ENCODE peak calls at places on chromosome 12, in four cellular contexts. One of them, this sample, is unnamed.

GRCh38 chr12:68352067-68352466 is 19.9 kb upstream of the MDM1 start:
- DNase-seq in H9: no peak
- DNase-seq in fibroblast of lung: peak; percentile 25
- DNase-seq in GM23248: no peak
- DNase-seq in this sample: no peak

GRCh38 chr12:94488449-94488848 is 28.8 kb upstream of the CEP83 start:
- DNase-seq in fibroblast of lung: no peak
- DNase-seq in GM23248: no peak
- DNase-seq in H9: no peak
- DNase-seq in this sample: no peak

GRCh38 chr12:29831173-29831572 is 47.4 kb upstream of the TMTC1 start:
- DNase-seq in GM23248: no peak
- DNase-seq in H9: no peak
- DNase-seq in fibroblast of lung: no peak
- DNase-seq in this sample: no peak

GRCh38 chr12:8612629-8613028 is at the start of gene AICDA:
- DNase-seq in GM23248: no peak
- DNase-seq in fibroblast of lung: no peak
- DNase-seq in H9: no peak
- DNase-seq in this sample: no peak

GRCh38 chr12:93219947-93220346 is 157.8 kb upstream of the NUDT4 start:
- DNase-seq in GM23248: no peak
- DNase-seq in H9: no peak
- DNase-seq in fibroblast of lung: no peak
- DNase-seq in this sample: no peak

GRCh38 chr12:57101892-57102695 is 9.1 kb downstream of the STAT6 start:
- DNase-seq in H9: no peak
- DNase-seq in GM23248: no peak
- DNase-seq in fibroblast of lung: no peak
- DNase-seq in this sample: peak; percentile 99

GRCh38 chr12:62256408-62257079 is 3.7 kb upstream of the USP15 start:
- DNase-seq in H9: no peak
- DNase-seq in fibroblast of lung: peak; percentile 57
- DNase-seq in GM23248: peak; percentile 58
- DNase-seq in this sample: no peak

GRCh38 chr12:55703288-55703687 is 4.4 kb downstream of the ITGA7 start:
- DNase-seq in H9: no peak
- DNase-seq in GM23248: no peak
- DNase-seq in fibroblast of lung: no peak
- DNase-seq in this sample: no peak

GRCh38 chr12:55847603-55848329 is 5.0 kb upstream of the MMP19 start:
- DNase-seq in H9: no peak
- DNase-seq in fibroblast of lung: peak; percentile 99
- DNase-seq in GM23248: peak; percentile 99
- DNase-seq in this sample: peak; percentile 26

GRCh38 chr12:55715169-55715764 is 579 bp upstream of the BLOC1S1 start:
- DNase-seq in GM23248: no peak
- DNase-seq in fibroblast of lung: peak; percentile 66
- DNase-seq in H9: no peak
- DNase-seq in this sample: no peak

GRCh38 chr12:107818984-107819383 is 44.5 kb downstream of the ASCL4 start:
- DNase-seq in H9: no peak
- DNase-seq in GM23248: peak; percentile 89
- DNase-seq in fibroblast of lung: peak; percentile 83
- DNase-seq in this sample: no peak

GRCh38 chr12:171743-172705 is 41.9 kb downstream of the SLC6A12 start:
- DNase-seq in H9: no peak
- DNase-seq in GM23248: no peak
- DNase-seq in fibroblast of lung: no peak
- DNase-seq in this sample: no peak

GRCh38 chr12:14833952-14834351 is 9.4 kb downstream of the ART4 start:
- DNase-seq in H9: no peak
- DNase-seq in fibroblast of lung: peak; percentile 64
- DNase-seq in GM23248: peak; percentile 13
- DNase-seq in this sample: peak; percentile 35

GRCh38 chr12:94336201-94336915 is 123.3 kb downstream of the CEP83 start:
- DNase-seq in GM23248: peak; percentile 42
- DNase-seq in fibroblast of lung: no peak
- DNase-seq in H9: no peak
- DNase-seq in this sample: no peak

GRCh38 chr12:56385873-56386272 is 23.2 kb upstream of the APOF start:
- DNase-seq in H9: no peak
- DNase-seq in GM23248: peak; percentile 14
- DNase-seq in fibroblast of lung: no peak
- DNase-seq in this sample: no peak

GRCh38 chr12:112836736-112837628 is 45.4 kb downstream of the RPH3A start:
- DNase-seq in fibroblast of lung: no peak
- DNase-seq in H9: no peak
- DNase-seq in GM23248: no peak
- DNase-seq in this sample: no peak

GRCh38 chr12:13181375-13182070 is 15.0 kb upstream of the EMP1 start:
- DNase-seq in H9: peak; percentile 17
- DNase-seq in fibroblast of lung: no peak
- DNase-seq in GM23248: no peak
- DNase-seq in this sample: no peak

GRCh38 chr12:27900920-27901879 is 71.3 kb downstream of the PTHLH start:
- DNase-seq in H9: no peak
- DNase-seq in fibroblast of lung: no peak
- DNase-seq in GM23248: no peak
- DNase-seq in this sample: no peak

GRCh38 chr12:57770734-57771133 is 1.2 kb downstream of the METTL1 start:
- DNase-seq in H9: no peak
- DNase-seq in fibroblast of lung: no peak
- DNase-seq in GM23248: no peak
- DNase-seq in this sample: no peak

GRCh38 chr12:107415066-107415465 is 270.5 kb upstream of the PWP1 start:
- DNase-seq in H9: no peak
- DNase-seq in GM23248: peak; percentile 89
- DNase-seq in fibroblast of lung: peak; percentile 89
- DNase-seq in this sample: no peak

GRCh38 chr12:121295123-121295745 is 1.3 kb downstream of the CAMKK2 start:
- DNase-seq in GM23248: no peak
- DNase-seq in H9: peak; percentile 46
- DNase-seq in fibroblast of lung: no peak
- DNase-seq in this sample: peak; percentile 6

GRCh38 chr12:59452746-59453145 is 143.1 kb upstream of the SLC16A7 start:
- DNase-seq in H9: no peak
- DNase-seq in fibroblast of lung: peak; percentile 55
- DNase-seq in GM23248: peak; percentile 58
- DNase-seq in this sample: no peak

GRCh38 chr12:5259523-5259922 is 172.4 kb upstream of the NTF3 start:
- DNase-seq in GM23248: peak; percentile 43
- DNase-seq in fibroblast of lung: peak; percentile 73
- DNase-seq in H9: no peak
- DNase-seq in this sample: no peak

GRCh38 chr12:68609955-68610434 is 704 bp upstream of the RAP1B start:
- DNase-seq in fibroblast of lung: peak; percentile 54
- DNase-seq in GM23248: peak; percentile 63
- DNase-seq in H9: no peak
- DNase-seq in this sample: no peak

GRCh38 chr12:44542716-44543115 is 333.4 kb downstream of the NELL2 start:
- DNase-seq in GM23248: no peak
- DNase-seq in fibroblast of lung: peak; percentile 11
- DNase-seq in H9: no peak
- DNase-seq in this sample: no peak

GRCh38 chr12:28231248-28231647 is 41.0 kb downstream of the CCDC91 start:
- DNase-seq in fibroblast of lung: no peak
- DNase-seq in GM23248: no peak
- DNase-seq in H9: no peak
- DNase-seq in this sample: no peak

GRCh38 chr12:26737487-26738030 is 95.4 kb downstream of the ITPR2 start:
- DNase-seq in H9: no peak
- DNase-seq in fibroblast of lung: no peak
- DNase-seq in GM23248: no peak
- DNase-seq in this sample: no peak

GRCh38 chr12:49917126-49917787 is 13.6 kb upstream of the FAIM2 start:
- DNase-seq in GM23248: no peak
- DNase-seq in fibroblast of lung: no peak
- DNase-seq in H9: no peak
- DNase-seq in this sample: no peak

GRCh38 chr12:64780531-64781373 is 21.5 kb upstream of the GNS start:
- DNase-seq in GM23248: peak; percentile 40
- DNase-seq in fibroblast of lung: peak; percentile 4
- DNase-seq in H9: peak; percentile 73
- DNase-seq in this sample: no peak

DNA sequence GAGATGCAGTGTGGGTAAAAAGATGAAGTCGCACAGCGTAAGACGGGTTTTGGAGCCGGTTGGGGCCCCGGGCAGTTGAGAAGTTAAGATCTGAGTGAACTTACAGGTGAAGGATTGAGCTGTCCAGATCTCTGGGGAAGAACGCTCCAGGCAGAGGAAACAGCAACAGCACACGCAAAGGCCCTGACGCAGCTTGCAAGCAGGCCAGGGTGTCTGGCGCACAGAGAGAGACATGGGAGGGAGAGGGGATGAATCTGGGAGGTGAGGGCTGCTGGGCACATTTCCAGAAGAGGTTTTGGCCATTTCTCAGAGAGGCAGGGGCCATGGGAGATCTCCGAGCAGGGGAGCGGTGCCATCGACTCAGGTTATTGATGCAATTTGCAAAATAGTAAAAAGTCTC is 31.0 kb downstream of the MYL2 start:
- DNase-seq in GM23248: no peak
- DNase-seq in H9: no peak
- DNase-seq in fibroblast of lung: no peak
- DNase-seq in this sample: no peak
- H3K9ac ChIP-seq in GM23248: no peak overlapping the region
- H3K9ac ChIP-seq in H9: no peak overlapping the region
- H3K9ac ChIP-seq in fibroblast of lung: no peak overlapping the region
- H3K9ac ChIP-seq in this sample: no peak overlapping the region

DNA sequence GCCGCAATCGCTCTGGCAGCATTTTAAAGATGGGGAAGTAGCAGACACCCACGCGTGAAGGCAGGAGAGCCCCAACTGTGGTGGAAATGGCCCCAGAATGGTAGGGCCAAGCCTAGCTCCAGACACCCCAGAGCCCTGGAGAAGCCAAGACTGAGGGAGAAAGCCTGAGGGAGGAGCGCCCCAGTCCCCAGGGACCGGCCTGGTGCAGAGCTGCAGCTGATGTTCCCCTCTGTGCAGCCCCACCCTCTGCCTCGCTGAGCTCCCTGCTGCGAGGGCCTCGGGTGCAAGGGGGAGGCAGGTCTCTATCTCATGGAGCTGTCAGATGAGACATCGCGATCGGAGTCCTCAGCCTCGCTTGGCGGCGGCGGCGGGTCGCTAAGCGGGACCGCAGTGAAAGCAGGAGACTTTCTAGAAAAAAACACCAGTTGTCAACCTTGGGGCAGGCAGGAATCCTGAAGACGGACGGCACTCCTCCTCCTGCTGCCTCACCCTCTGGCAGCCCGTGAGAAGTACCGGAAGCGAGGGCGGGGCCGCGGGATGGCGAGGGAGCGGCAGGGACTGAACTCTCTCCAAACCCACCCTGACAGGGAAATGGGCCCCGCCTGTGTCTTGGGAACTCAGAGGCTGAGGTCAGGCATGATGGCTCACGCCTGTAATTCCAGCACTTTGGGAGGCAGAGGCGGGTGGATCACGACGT is 6.0 kb downstream of the GAPDH start:
- DNase-seq in GM23248: peak; percentile 99
- DNase-seq in H9: peak; percentile 98
- DNase-seq in fibroblast of lung: peak; percentile 95
- DNase-seq in this sample: no peak
- H3K9ac ChIP-seq in GM23248: peak overlapping the region; percentile 68
- H3K9ac ChIP-seq in H9: no peak overlapping the region
- H3K9ac ChIP-seq in fibroblast of lung: peak overlapping the region; percentile 16
- H3K9ac ChIP-seq in this sample: no peak overlapping the region

GRCh38 chr12:114709112-114709511 is 25.1 kb upstream of the TBX3 start:
- DNase-seq in fibroblast of lung: no peak
- DNase-seq in H9: no peak
- DNase-seq in GM23248: no peak
- DNase-seq in this sample: no peak

GRCh38 chr12:114711689-114712152 is 27.7 kb upstream of the TBX3 start:
- DNase-seq in H9: no peak
- DNase-seq in GM23248: no peak
- DNase-seq in fibroblast of lung: no peak
- DNase-seq in this sample: no peak

GRCh38 chr12:114713466-114714215 is 29.7 kb upstream of the TBX3 start:
- DNase-seq in H9: no peak
- DNase-seq in fibroblast of lung: no peak
- DNase-seq in GM23248: no peak
- DNase-seq in this sample: peak; percentile 48

DNA sequence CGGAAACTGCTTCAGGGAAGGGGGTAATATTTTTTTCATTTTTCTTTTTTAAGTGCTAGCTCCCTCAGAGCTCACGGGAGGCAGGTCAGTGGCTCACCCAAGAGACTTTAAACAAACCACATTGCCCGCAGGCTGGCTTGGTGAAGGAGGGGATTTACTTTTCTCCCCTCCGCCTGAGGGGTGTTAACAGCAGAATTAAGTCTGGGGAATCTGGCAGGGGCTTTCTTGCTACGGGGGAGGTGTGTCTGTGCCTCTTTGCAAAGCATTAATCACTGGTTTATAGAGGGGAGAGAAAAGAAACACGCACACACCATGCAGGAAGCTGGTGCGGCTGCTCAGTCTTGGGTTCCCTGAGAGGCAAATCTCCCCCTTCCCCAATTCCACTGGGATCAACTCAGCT is 26.2 kb upstream of the TBX3 start:
- DNase-seq in GM23248: no peak
- DNase-seq in fibroblast of lung: no peak
- DNase-seq in H9: no peak
- DNase-seq in this sample: no peak
- H3K9ac ChIP-seq in GM23248: no peak overlapping the region
- H3K9ac ChIP-seq in fibroblast of lung: no peak overlapping the region
- H3K9ac ChIP-seq in H9: no peak overlapping the region
- H3K9ac ChIP-seq in this sample: no peak overlapping the region

GRCh38 chr12:76549131-76549530 is 10.4 kb downstream of the OSBPL8 start:
- DNase-seq in GM23248: peak; percentile 33
- DNase-seq in fibroblast of lung: peak; percentile 52
- DNase-seq in H9: no peak
- DNase-seq in this sample: no peak
- H3K9ac ChIP-seq in GM23248: no peak overlapping the region
- H3K9ac ChIP-seq in fibroblast of lung: no peak overlapping the region
- H3K9ac ChIP-seq in H9: no peak overlapping the region
- H3K9ac ChIP-seq in this sample: no peak overlapping the region

DNA sequence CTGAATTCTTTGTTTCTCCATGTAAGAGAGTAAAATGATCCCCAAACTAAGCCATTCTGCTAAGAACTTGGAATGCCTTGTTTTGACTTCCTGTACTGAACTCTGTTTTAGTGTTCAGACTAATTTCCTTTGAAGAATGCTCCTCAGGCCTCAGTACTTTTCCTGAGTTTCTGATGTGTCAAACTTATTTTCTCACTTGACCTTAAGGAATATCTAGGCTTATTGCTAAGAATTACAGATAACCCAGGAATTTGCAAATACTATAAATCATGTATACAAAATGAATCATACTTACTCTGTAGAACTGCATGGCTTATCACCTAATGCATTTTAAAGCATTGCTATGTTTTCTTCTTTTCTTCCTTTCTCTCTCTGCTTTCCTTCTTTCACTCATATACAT is 93.1 kb upstream of the PKP2 start:
- DNase-seq in H9: no peak
- DNase-seq in fibroblast of lung: no peak
- DNase-seq in GM23248: no peak
- DNase-seq in this sample: no peak
- H3K9ac ChIP-seq in H9: no peak overlapping the region
- H3K9ac ChIP-seq in fibroblast of lung: no peak overlapping the region
- H3K9ac ChIP-seq in GM23248: no peak overlapping the region
- H3K9ac ChIP-seq in this sample: no peak overlapping the region

GRCh38 chr12:120247621-120248030 is 17.9 kb downstream of the PXN start:
- DNase-seq in fibroblast of lung: peak; percentile 77
- DNase-seq in H9: no peak
- DNase-seq in GM23248: peak; percentile 92
- DNase-seq in this sample: no peak
- H3K9ac ChIP-seq in fibroblast of lung: no peak overlapping the region
- H3K9ac ChIP-seq in H9: no peak overlapping the region
- H3K9ac ChIP-seq in GM23248: peak overlapping the region; percentile 67
- H3K9ac ChIP-seq in this sample: no peak overlapping the region

This sample was measured in HepG2.